ENCODE peak calls at places on chromosomes 2 and 18, in four cellular contexts. V is caudate nucleus, U is WERI-Rb-1, N is fibroblast of lung. A is an unnamed sample.

GRCh38 chr2:11665028-11665427 is 5.0 kb downstream of the NTSR2 start:
- DNase-seq in V (no peak), U (no peak), N (no peak), A (no peak)

GRCh38 chr18:8114480-8114879 is 494.8 kb upstream of the RAB12 start:
- DNase-seq in V (no peak), U (no peak), N (no peak), A (no peak)

GRCh38 chr18:46387426-46388131 is 269.4 kb downstream of the LOXHD1 start:
- DNase-seq in V (no peak), U (peak), N (no peak), A (no peak)

GRCh38 chr2:147641644-147642043 is 203.2 kb upstream of the ACVR2A start:
- DNase-seq in V (no peak), U (no peak), N (peak), A (no peak)

GRCh38 chr2:197972017-197972416 is 167.6 kb downstream of the PLCL1 start:
- DNase-seq in V (no peak), U (no peak), N (peak), A (no peak)

GRCh38 chr2:169001116-169001815 is 29.9 kb downstream of the ABCB11 start:
- DNase-seq in V (no peak), U (no peak), N (peak), A (no peak)

GRCh38 chr18:58076052-58076451 is 32.0 kb downstream of the NEDD4L start:
- DNase-seq in V (no peak), U (no peak), N (peak), A (no peak)

GRCh38 chr2:196900843-196901242 is 25.7 kb downstream of the PGAP1 start:
- DNase-seq in V (no peak), U (no peak), N (no peak), A (no peak)

GRCh38 chr2:26692814-26693286 is 328 bp downstream of the KCNK3 start:
- DNase-seq in V (no peak), U (peak), N (peak), A (no peak)

GRCh38 chr2:179613701-179614100 is 247.7 kb downstream of the ZNF385B start:
- DNase-seq in V (no peak), U (no peak), N (peak), A (no peak)

GRCh38 chr2:108315408-108316193 is 26.9 kb downstream of the SULT1C2 start:
- DNase-seq in V (no peak), U (no peak), N (no peak), A (no peak)

GRCh38 chr2:218217366-218218309 is 649 bp downstream of the ARPC2 start:
- DNase-seq in V (no peak), U (peak), N (no peak), A (peak)

GRCh38 chr2:25566694-25567093 is 106.7 kb downstream of the DTNB start:
- DNase-seq in V (no peak), U (no peak), N (no peak), A (peak)

GRCh38 chr2:191436368-191437055 is 191.3 kb downstream of the MYO1B start:
- DNase-seq in V (no peak), U (no peak), N (no peak), A (no peak)

GRCh38 chr2:3631161-3631850 is 26.7 kb upstream of the ALLC start:
- DNase-seq in V (no peak), U (peak), N (no peak), A (no peak)

GRCh38 chr2:1495676-1496393 is 82.6 kb downstream of the TPO start:
- DNase-seq in V (no peak), U (no peak), N (no peak), A (no peak)

GRCh38 chr2:226447896-226448295 is 351.7 kb downstream of the IRS1 start:
- DNase-seq in V (no peak), U (no peak), N (peak), A (no peak)

GRCh38 chr2:129129087-129129486 is 810.4 kb upstream of the HS6ST1 start:
- DNase-seq in V (no peak), U (no peak), N (no peak), A (no peak)

GRCh38 chr18:23617412-23618009 is 31.2 kb upstream of the NPC1 start:
- DNase-seq in V (no peak), U (no peak), N (no peak), A (peak)

GRCh38 chr2:167733750-167734149 is 513.6 kb downstream of the STK39 start:
- DNase-seq in V (no peak), U (no peak), N (peak), A (no peak)

GRCh38 chr2:73110622-73111299 is 2.0 kb downstream of the RAB11FIP5 start:
- DNase-seq in V (no peak), U (no peak), N (peak), A (no peak)

GRCh38 chr2:75523313-75524275 is 37.1 kb downstream of the EVA1A start:
- DNase-seq in V (no peak), U (no peak), N (peak), A (no peak)

GRCh38 chr2:231910771-231911170 is 15.4 kb downstream of the NPPC start:
- DNase-seq in V (no peak), U (no peak), N (no peak), A (no peak)

GRCh38 chr2:222042666-222043065 is 256.1 kb downstream of the PAX3 start:
- DNase-seq in V (no peak), U (no peak), N (no peak), A (no peak)

GRCh38 chr18:50338122-50338521 is 36.7 kb upstream of the SKA1 start:
- DNase-seq in V (no peak), U (no peak), N (no peak), A (no peak)

GRCh38 chr2:49619804-49620203 is 465.5 kb upstream of the FSHR start:
- DNase-seq in V (no peak), U (peak), N (no peak), A (no peak)

GRCh38 chr18:51196811-51197660 is 445 bp downstream of the MEX3C start:
- DNase-seq in V (no peak), U (peak), N (peak), A (peak)

GRCh38 chr2:19841918-19842693 is 59.7 kb downstream of the TTC32 start:
- DNase-seq in V (no peak), U (no peak), N (no peak), A (no peak)

GRCh38 chr2:53512071-53512841 is 255.3 kb upstream of the CHAC2 start:
- DNase-seq in V (no peak), U (no peak), N (peak), A (no peak)

GRCh38 chr2:160221391-160222276 is 21.6 kb upstream of the ITGB6 start:
- DNase-seq in V (no peak), U (peak), N (peak), A (no peak)

GRCh38 chr2:197258580-197258979 is 52.0 kb downstream of the ANKRD44 start:
- DNase-seq in V (no peak), U (no peak), N (no peak), A (peak)

GRCh38 chr2:43478423-43479086 is 117.3 kb downstream of the THADA start:
- DNase-seq in V (no peak), U (no peak), N (no peak), A (no peak)

GRCh38 chr2:221337957-221338685 is 234.0 kb downstream of the EPHA4 start:
- DNase-seq in V (no peak), U (no peak), N (no peak), A (no peak)

GRCh38 chr2:102708847-102709559 is 52.8 kb upstream of the TMEM182 start:
- DNase-seq in V (no peak), U (no peak), N (peak), A (no peak)

GRCh38 chr2:113685471-113685870 is 58.4 kb downstream of the RABL2A start:
- DNase-seq in V (no peak), U (no peak), N (peak), A (no peak)

GRCh38 chr18:55779711-55780590 is 192.0 kb upstream of the TCF4 start:
- DNase-seq in V (peak), U (peak), N (no peak), A (no peak)

GRCh38 chr18:55779461-55779710 is 191.4 kb upstream of the TCF4 start:
- DNase-seq in V (no peak), U (no peak), N (no peak), A (peak)

GRCh38 chr18:55778731-55779460 is 190.9 kb upstream of the TCF4 start:
- DNase-seq in V (no peak), U (no peak), N (no peak), A (peak)

GRCh38 chr18:55781481-55781957 is 193.5 kb upstream of the TCF4 start:
- DNase-seq in V (peak), U (peak), N (peak), A (no peak)

DNA sequence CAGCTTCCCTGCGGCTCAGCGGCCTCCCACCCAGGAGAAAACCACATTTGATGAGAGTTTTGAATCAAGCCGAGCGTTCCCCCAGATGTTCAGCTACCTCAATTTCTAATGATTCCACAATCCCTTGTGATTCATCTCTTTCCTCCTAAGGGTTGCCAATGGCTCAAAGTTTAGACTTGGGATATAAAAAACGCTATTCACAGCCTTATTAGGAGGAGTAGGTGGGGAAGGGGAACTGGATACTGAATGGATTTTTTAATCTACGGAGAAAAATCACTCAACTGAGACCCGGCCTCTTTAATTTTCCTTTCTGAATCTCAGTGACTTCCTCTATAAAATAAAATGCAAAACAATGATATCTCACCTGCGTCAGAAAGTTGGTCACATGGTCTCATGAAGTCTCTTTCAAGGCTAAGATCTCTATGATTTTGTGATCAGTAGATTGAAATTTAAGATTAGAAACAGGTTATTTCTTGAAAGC is 192.6 kb upstream of the TCF4 start:
- DNase-seq in V (no peak), U (no peak), N (peak), A (no peak)
- H3K27ac ChIP-seq in V (peak), U (no peak), N (no peak), A (no peak)

DNA sequence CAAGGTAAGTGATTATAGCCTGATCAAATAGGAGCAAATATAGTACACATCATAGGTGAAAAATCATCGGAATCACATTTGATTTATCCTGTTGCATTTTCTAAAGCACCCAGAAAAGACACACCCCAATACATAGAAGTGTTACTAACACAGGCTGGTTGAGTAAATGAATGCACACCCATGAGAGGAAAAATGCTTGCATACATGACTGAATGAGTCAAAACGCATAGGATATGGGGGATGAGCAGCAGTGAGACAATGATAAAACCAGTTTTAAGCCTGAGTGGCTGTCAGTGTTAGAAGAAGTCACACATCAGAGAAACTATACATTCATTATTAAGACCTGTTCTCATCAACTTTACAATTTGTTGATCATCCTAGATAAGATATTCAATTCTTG is 449.6 kb upstream of the CDH20 start:
- DNase-seq in V (no peak), U (no peak), N (no peak), A (no peak)
- H3K27ac ChIP-seq in V (no peak), U (no peak), N (no peak), A (no peak)

GRCh38 chr2:8840475-8841091 is 3.2 kb upstream of the KIDINS220 start:
- DNase-seq in V (no peak), U (no peak), N (no peak), A (no peak)
- H3K27ac ChIP-seq in V (no peak), U (no peak), N (no peak), A (no peak)

DNA sequence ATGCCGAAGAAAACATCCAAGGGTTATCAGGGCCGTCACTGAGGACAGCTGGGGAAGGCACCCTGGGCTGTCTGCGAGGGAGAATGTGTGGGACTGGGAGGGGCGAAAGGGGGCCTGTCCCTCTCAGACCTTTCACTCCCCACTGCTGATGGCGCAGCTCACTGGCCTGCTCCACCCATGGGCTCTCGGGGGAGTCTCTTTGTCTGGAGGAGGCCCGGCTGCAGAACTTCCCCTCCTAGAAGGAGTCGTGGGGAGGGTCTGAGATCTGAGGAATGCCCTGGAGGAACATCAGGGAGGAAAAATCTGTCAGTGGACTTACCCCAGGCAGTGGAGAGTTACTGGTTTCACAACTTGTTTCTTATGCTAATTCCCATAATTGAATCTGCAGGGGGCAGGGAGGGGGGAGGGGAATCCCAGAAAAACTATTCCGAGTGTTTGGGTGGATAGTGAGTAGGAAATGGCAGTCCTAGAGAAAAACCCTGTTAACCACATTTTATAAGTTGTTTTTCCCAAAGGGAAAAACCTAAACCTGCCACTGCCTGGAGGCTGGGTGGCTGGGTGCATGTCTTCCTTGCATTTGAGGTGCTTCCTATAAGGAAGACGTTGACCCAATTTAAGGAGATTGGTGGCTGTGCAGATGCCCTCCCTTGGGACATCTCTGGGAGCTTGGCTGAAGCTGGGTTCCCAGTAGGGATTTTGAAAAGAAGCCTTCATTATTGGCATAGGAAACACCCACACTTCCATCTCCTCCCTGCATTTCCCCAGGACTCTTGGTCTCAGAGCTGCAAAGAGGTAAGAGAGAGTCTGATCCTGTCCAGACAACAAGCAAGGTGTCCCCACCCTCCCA is 11.7 kb upstream of the SEMA4C start:
- DNase-seq in V (no peak), U (no peak), N (no peak), A (no peak)
- H3K27ac ChIP-seq in V (no peak), U (no peak), N (no peak), A (no peak)

GRCh38 chr2:188573453-188573852 is 281.8 kb downstream of the GULP1 start:
- DNase-seq in V (no peak), U (no peak), N (peak), A (no peak)
- H3K27ac ChIP-seq in V (no peak), U (no peak), N (no peak), A (no peak)

GRCh38 chr2:32068-32467 is 14.2 kb downstream of the FAM110C start:
- DNase-seq in V (no peak), U (no peak), N (no peak), A (no peak)

GRCh38 chr2:38155-38554 is 8.2 kb downstream of the FAM110C start:
- DNase-seq in V (no peak), U (no peak), N (no peak), A (no peak)

GRCh38 chr2:29254-29653 is 17.1 kb downstream of the FAM110C start:
- DNase-seq in V (no peak), U (no peak), N (no peak), A (no peak)

GRCh38 chr2:35846-36245 is 10.5 kb downstream of the FAM110C start:
- DNase-seq in V (no peak), U (no peak), N (no peak), A (no peak)

DNA sequence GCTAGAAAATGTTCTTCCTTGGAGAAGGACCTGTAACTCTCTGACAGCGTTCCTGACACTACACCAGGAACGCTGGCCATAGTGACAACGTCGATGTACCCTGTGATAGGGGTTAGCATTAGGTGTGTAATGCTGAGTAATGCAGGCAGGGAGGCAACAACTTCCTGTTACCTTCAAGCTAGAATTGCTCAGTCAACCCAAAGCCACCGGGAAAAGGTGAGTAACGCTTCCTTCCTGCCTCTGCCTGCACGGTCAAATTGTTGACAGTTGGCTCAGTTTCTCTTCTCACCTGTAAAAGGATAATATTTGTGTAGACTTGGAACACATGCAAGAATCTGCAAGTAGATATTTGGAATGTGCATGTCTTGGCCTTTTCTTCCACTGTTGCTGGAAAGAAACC is 12.7 kb downstream of the FAM110C start:
- DNase-seq in V (no peak), U (no peak), N (no peak), A (peak)
- H3K27ac ChIP-seq in V (no peak), U (no peak), N (no peak), A (no peak)

GRCh38 chr2:224947566-224947965 is 94.7 kb downstream of the DOCK10 start:
- DNase-seq in V (no peak), U (no peak), N (no peak), A (no peak)
- H3K27ac ChIP-seq in V (no peak), U (no peak), N (no peak), A (peak)

DNA sequence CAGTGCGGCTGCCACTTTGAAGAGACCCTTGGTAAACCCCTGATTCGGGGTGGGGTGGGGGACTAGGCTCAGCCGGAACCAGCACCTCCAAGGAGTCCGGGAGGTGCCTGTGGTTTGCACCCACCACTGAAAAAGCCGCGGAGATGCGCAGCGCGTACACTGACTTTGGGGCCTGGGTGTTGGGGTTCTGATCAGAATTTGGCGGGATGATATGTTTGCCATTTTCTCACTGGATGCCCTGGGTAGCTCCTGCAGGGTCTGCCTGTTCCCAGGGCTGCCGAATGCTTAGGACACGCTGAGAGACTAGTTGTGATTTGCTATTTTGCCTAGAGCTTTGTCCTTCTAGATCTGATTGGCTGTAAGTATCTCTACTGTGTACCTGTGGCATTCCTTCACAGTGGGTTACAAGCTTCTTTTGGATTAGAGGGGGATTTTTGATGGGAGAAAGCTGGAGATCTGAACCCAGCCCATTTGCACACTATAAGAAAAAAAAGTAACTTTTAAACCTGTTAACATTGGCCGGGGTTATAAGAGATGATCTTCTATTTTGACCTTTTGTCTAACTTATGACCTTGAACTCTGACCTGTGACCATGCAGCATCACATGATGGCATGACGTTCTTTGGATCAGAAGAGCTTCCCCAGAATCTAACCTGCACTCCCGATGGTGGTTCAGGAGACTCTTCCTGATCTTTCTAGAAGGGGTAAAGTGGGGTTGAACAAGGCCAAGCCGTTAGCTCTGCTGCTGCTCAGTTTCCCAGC is 1.6 kb downstream of the KCNE4 start:
- DNase-seq in V (no peak), U (no peak), N (no peak), A (no peak)
- H3K27ac ChIP-seq in V (peak), U (no peak), N (peak), A (no peak)

GRCh38 chr2:219527472-219527871 is 13.2 kb downstream of the ASIC4 start:
- DNase-seq in V (no peak), U (no peak), N (no peak), A (no peak)
- H3K27ac ChIP-seq in V (no peak), U (peak), N (no peak), A (no peak)

A was measured in MM.1S.